ENCODE peak calls at places on chromosome 2, in four cellular contexts. P, M, Y and V are unnamed samples. For H3K27me3, the result is how much of the 10 kb centered on the place peaks cover.

GRCh38 chr2:43000242-43001054 is 208.1 kb upstream of the HAAO start:
- DNase-seq in Y (no peak), M (no peak), P (no peak), V (no peak)

GRCh38 chr2:66270247-66270646 is 164.7 kb upstream of the MEIS1 start:
- DNase-seq in P (no peak), Y (no peak), M (no peak), V (no peak)

GRCh38 chr2:64876137-64876647 is 113.0 kb upstream of the SLC1A4 start:
- DNase-seq in M (peak), P (no peak), Y (peak), V (no peak)

GRCh38 chr2:68774569-68775271 is 40.1 kb downstream of the ARHGAP25 start:
- DNase-seq in P (peak), M (peak), Y (peak), V (no peak)

GRCh38 chr2:42328148-42328833 is 32.7 kb downstream of the COX7A2L start:
- DNase-seq in P (no peak), M (no peak), Y (peak), V (no peak)

GRCh38 chr2:27123302-27124150 is at the start of gene ABHD1:
- DNase-seq in Y (no peak), M (peak), P (peak), V (peak)

GRCh38 chr2:229431331-229431954 is 160.4 kb upstream of the PID1 start:
- DNase-seq in P (no peak), Y (peak), M (no peak), V (no peak)

GRCh38 chr2:181754136-181754535 is 73.8 kb upstream of the NEUROD1 start:
- DNase-seq in P (no peak), Y (no peak), M (no peak), V (no peak)

GRCh38 chr2:211798868-211799267 is 739.7 kb downstream of the ERBB4 start:
- DNase-seq in M (no peak), Y (no peak), P (no peak), V (no peak)

GRCh38 chr2:162125138-162125537 is 26.9 kb downstream of the GCG start:
- DNase-seq in P (no peak), M (no peak), Y (peak), V (no peak)

GRCh38 chr2:99524056-99524455 is 34.2 kb upstream of the REV1 start:
- DNase-seq in Y (no peak), P (no peak), M (no peak), V (no peak)

GRCh38 chr2:172329404-172330059 is 97.9 kb upstream of the ITGA6 start:
- DNase-seq in M (peak), Y (no peak), P (peak), V (no peak)

GRCh38 chr2:219403861-219404260 is 14.3 kb upstream of the DES start:
- DNase-seq in P (no peak), Y (no peak), M (no peak), V (no peak)
- H3K4me3 ChIP-seq in P (no peak), Y (no peak), M (no peak), V (no peak)

GRCh38 chr2:23386422-23387220 is 1.6 kb downstream of the KLHL29 start:
- DNase-seq in M (no peak), Y (no peak), P (no peak), V (peak)
- H3K27me3 ChIP-seq in M (under half), Y (under half), P (half or more), V (under half)

DNA sequence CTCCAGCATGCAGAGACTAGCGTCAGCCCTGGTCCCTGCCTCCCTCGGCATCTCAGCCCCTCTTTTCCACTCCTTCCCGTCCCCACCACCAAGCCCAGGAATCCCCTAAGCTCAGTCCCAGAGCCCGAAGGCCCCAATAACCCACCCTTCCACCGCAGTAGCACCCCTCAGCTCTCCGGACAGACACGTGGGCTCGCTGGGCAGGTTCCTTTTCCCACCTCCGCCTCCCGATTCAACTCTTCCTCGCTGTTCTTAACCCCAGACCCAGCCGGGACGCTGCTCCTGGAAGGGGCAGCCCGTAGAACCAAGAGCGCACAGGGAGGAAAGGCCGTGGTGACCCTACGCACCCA is 1.4 kb downstream of the IHH start:
- DNase-seq in Y (no peak), M (no peak), P (no peak), V (no peak)
- H3K4me3 ChIP-seq in Y (no peak), M (no peak), P (peak), V (peak)

GRCh38 chr2:216366777-216367465 is 5.4 kb downstream of the MARCHF4 start:
- DNase-seq in M (no peak), P (no peak), Y (peak), V (no peak)
- H3K27me3 ChIP-seq in M (under half), P (half or more), Y (under half), V (under half)

GRCh38 chr2:153287109-153287801 is 191.3 kb downstream of the RPRM start:
- DNase-seq in P (no peak), Y (no peak), M (no peak), V (no peak)
- H3K4me3 ChIP-seq in P (no peak), Y (no peak), M (no peak), V (no peak)

GRCh38 chr2:156435725-156436476 is at the start of gene GPD2:
- DNase-seq in M (peak), Y (peak), P (peak), V (peak)

GRCh38 chr2:156436477-156437085 is 402 bp downstream of the GPD2 start:
- DNase-seq in P (peak), Y (peak), M (peak), V (peak)

GRCh38 chr2:156435392-156435724 is 821 bp upstream of the GPD2 start:
- DNase-seq in M (no peak), P (no peak), Y (no peak), V (no peak)

GRCh38 chr2:156437876-156438410 is 1.8 kb downstream of the GPD2 start:
- DNase-seq in P (no peak), M (no peak), Y (no peak), V (no peak)

DNA sequence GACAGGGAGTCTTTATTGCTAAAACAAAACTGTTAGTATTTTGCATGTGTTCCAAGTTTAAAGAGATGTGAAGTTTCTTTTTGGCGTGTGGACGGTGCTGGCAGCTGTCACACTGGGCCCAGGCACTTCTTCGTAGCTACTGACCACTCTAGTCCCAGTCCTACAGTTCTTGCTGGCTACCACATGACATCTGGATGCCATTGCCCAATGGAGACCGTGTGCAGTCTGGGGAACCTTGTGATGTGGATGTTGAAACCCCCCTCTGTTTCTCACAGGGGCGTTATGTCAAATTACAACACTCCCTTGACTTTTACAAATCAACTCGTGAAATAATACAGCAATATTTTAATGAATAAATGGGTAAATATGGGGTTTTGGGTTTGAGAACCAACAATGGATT is 1.1 kb downstream of the GPD2 start:
- DNase-seq in Y (peak), M (peak), P (peak), V (no peak)
- H3K27me3 ChIP-seq in Y (under half), M (under half), P (under half), V (under half)

GRCh38 chr2:111900859-111901258 is 2.5 kb downstream of the MERTK start:
- DNase-seq in Y (peak), P (peak), M (no peak), V (no peak)
- H3K4me3 ChIP-seq in Y (no peak), P (no peak), M (peak), V (no peak)

DNA sequence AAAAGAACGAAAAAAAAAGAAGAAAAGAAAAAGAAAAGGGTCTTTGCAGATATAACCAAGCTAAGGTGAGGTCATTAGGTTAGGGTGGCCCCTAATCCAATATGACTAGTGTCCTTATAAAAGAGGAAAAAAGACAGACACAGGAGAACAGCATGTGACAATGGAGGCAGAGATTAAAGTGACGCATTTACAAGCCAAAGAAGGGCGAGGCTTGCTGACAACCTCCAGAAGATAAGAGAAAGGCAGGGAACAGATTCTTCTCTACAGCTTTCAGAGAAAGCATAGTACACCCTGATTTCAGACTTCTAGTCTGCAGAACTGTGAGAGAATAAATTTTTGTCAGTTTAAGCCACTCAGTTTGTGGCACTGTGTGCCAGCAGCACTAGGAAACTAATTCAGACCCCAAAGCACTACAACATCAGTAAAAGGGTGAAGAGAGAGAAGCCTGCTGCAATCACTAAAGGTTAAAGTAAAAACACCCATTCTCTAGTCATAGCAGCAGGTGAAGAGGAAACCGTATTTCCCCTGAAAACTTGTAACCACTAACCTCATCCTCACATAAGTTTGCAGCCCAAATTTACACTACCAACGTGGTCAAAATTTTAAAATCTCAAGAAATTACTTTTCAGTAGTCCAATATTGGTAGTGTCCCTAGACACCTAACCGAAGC is 17.6 kb downstream of the REEP1 start:
- DNase-seq in Y (no peak), P (no peak), M (no peak), V (no peak)
- H3K27me3 ChIP-seq in Y (under half), P (under half), M (under half), V (under half)